ENCODE peak calls at places on chromosomes 16 and 17, in four cellular contexts. Y, M, K and Z are unnamed samples.

GRCh38 chr17:973053-973452 is 6.5 kb downstream of the NXN start:
- DNase-seq in M (no peak), K (peak), Y (peak), Z (peak)

GRCh38 chr17:40343126-40344119 is 21.1 kb downstream of the GJD3 start:
- DNase-seq in K (peak), Y (no peak), M (no peak), Z (no peak)

GRCh38 chr17:81379523-81379942 is 15.7 kb upstream of the BAHCC1 start:
- DNase-seq in M (no peak), Y (no peak), K (peak), Z (no peak)

GRCh38 chr16:55470533-55471371 is 8.2 kb upstream of the MMP2 start:
- DNase-seq in K (peak), Y (peak), M (peak), Z (no peak)

GRCh38 chr16:22813946-22814325 is at the start of gene HS3ST2:
- DNase-seq in K (peak), M (peak), Y (peak), Z (peak)

GRCh38 chr16:934178-934577 is 36.6 kb downstream of the LMF1 start:
- DNase-seq in K (no peak), M (no peak), Y (no peak), Z (no peak)

GRCh38 chr17:77354721-77355455 is 214.1 kb downstream of the SEC14L1 start:
- DNase-seq in Y (peak), K (no peak), M (peak), Z (peak)

GRCh38 chr16:73047221-73047535 is 750 bp downstream of the ZFHX3 start:
- DNase-seq in M (peak), Y (no peak), K (no peak), Z (no peak)

GRCh38 chr16:67017451-67017750 is 11.5 kb upstream of the CBFB start:
- DNase-seq in Y (no peak), K (no peak), M (no peak), Z (no peak)

GRCh38 chr17:80025140-80025539 is 10.5 kb downstream of the TBC1D16 start:
- DNase-seq in M (no peak), K (peak), Y (peak), Z (no peak)

GRCh38 chr17:40980594-40980993 is 3.5 kb downstream of the KRT40 start:
- DNase-seq in K (no peak), M (peak), Y (no peak), Z (no peak)

GRCh38 chr16:27826893-27827289 is 236.6 kb downstream of the GSG1L start:
- DNase-seq in K (no peak), Y (no peak), M (no peak), Z (no peak)

GRCh38 chr16:27827765-27828164 is 235.7 kb downstream of the GSG1L start:
- DNase-seq in M (no peak), Y (no peak), K (peak), Z (no peak)

GRCh38 chr16:27824786-27825185 is 238.7 kb downstream of the GSG1L start:
- DNase-seq in Y (no peak), M (no peak), K (peak), Z (no peak)

GRCh38 chr16:27824006-27824405 is 239.5 kb downstream of the GSG1L start:
- DNase-seq in Y (no peak), K (peak), M (no peak), Z (no peak)

GRCh38 chr16:27826081-27826892 is 237.2 kb downstream of the GSG1L start:
- DNase-seq in M (no peak), Y (no peak), K (peak), Z (no peak)
- H3K27ac ChIP-seq in M (no peak), Y (no peak), K (no peak), Z (no peak)

GRCh38 chr16:87701066-87701425 is 64.7 kb downstream of the KLHDC4 start:
- DNase-seq in M (no peak), Y (no peak), K (no peak), Z (no peak)

GRCh38 chr16:87701505-87701921 is 64.3 kb downstream of the KLHDC4 start:
- DNase-seq in K (no peak), Y (no peak), M (no peak), Z (no peak)

GRCh38 chr16:87703835-87704375 is 61.9 kb downstream of the KLHDC4 start:
- DNase-seq in K (no peak), Y (no peak), M (no peak), Z (no peak)

GRCh38 chr16:87703071-87703470 is 62.7 kb downstream of the KLHDC4 start:
- DNase-seq in Y (no peak), K (no peak), M (no peak), Z (no peak)

DNA sequence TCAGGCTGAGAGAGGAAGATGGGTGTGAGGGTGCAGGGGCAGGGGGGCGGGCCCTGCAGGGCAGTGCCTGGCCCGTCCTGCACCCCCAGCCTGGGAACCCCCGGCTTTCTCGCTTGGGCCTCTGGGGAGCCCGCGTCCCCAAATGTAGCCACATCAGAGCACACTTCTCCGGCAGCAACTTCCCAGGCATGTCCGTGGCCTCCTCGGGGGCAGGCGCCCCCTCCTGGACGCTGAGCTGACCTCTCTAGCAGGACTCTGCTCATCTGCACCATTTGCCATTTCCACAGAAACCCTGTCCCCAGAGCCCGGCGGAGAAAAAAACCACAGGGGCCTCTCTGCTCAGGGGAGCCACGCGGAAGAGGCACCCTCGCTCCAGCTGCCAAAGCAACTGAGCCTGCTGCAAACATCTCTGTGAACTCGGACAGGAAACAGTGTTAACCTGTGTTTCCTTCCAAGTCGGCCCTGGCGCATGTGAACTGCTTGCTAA is 63.4 kb downstream of the KLHDC4 start:
- DNase-seq in Y (no peak), K (peak), M (peak), Z (no peak)
- TF ChIP-seq CTCF in Y (peak), K (peak), M (peak), Z (no peak)

GRCh38 chr17:75252039-75252816 is 9.2 kb downstream of the GGA3 start:
- DNase-seq in Y (no peak), K (no peak), M (no peak), Z (no peak)
- H3K27ac ChIP-seq in Y (no peak), K (no peak), M (no peak), Z (no peak)

GRCh38 chr16:84957192-84957591 is 54.1 kb downstream of the ZDHHC7 start:
- DNase-seq in K (no peak), M (no peak), Y (no peak), Z (no peak)

GRCh38 chr16:84960942-84961341 is 50.4 kb downstream of the ZDHHC7 start:
- DNase-seq in Y (no peak), M (no peak), K (no peak), Z (no peak)

GRCh38 chr16:84957792-84958191 is 53.5 kb downstream of the ZDHHC7 start:
- DNase-seq in K (no peak), Y (no peak), M (no peak), Z (no peak)

GRCh38 chr16:84959784-84960417 is 51.4 kb downstream of the ZDHHC7 start:
- DNase-seq in Y (no peak), M (no peak), K (no peak), Z (no peak)

DNA sequence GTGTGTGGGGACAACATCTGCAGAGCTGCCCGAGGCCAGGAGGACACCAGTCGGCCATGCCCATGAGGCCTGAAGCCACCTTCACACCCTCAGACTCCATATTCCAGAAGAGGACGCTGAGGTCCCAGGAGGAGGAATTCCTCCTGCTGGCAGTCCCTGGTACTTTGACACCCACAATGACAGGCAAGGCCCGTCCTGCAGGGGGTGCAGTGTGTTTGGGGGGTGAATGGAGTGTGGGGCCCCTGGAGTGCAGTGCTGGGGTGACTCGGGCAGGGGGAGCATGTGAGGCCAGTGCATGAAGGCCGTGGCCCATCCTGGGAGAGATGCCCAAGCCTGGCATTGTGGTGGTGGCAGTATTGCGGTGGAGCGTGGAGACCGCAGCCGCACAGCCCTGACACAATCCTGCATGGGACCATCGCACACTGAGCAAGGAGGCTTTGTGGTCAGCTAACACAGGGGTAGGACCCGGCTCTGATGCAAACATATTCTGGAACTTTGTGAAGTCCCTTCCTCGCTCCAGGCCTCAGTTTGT is 52.2 kb downstream of the ZDHHC7 start:
- DNase-seq in K (peak), Y (no peak), M (no peak), Z (no peak)
- TF ChIP-seq CTCF in K (peak), Y (peak), M (no peak), Z (no peak)

DNA sequence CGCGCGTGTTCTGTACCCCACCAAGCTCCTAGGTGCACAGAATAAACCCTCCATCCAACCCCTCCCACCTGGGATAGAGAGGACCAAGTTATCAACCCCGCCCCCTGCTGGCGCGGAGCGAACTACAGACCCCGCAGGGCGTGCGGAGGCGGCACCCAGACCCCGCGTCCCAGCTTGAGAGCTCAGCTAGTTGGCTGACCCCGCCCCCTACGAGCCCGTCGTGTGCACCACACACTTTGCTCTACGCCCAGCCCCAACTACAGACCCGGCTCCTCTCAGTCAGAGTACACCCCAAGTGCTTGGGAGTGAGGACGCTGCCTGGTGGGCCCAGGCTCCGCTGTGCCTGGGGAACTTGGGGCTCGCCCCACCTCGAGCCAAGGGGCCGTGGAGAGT is 1.5 kb downstream of the GRIN2A start:
- DNase-seq in Y (no peak), K (peak), M (peak), Z (no peak)
- H3K27ac ChIP-seq in Y (no peak), K (no peak), M (no peak), Z (no peak)